ENCODE peak calls at places on chromosomes 13 and 19, in four cellular contexts. One of them, this sample, is unnamed.

GRCh38 chr19:31351212-31352193 is 2.3 kb upstream of the TSHZ3 start:
- DNase-seq in stimulated activated CD8-positive, alpha-beta memory T cell treated with anti-CD3 and anti-CD28 coated beads, Interleukin-4, amount 100 ng/mL, for 1 hour: no peak
- DNase-seq in foreskin fibroblast: peak; percentile 55
- DNase-seq in left cardiac atrium: peak; percentile 44
- DNase-seq in this sample: peak; percentile 48

GRCh38 chr19:1672038-1672768 is 19.8 kb upstream of the TCF3 start:
- DNase-seq in stimulated activated CD8-positive, alpha-beta memory T cell treated with anti-CD3 and anti-CD28 coated beads, Interleukin-4, amount 100 ng/mL, for 1 hour: peak; percentile 23
- DNase-seq in foreskin fibroblast: peak; percentile 48
- DNase-seq in left cardiac atrium: peak; percentile 46
- DNase-seq in this sample: no peak

GRCh38 chr13:76775031-76775740 is 111.0 kb downstream of the KCTD12 start:
- DNase-seq in stimulated activated CD8-positive, alpha-beta memory T cell treated with anti-CD3 and anti-CD28 coated beads, Interleukin-4, amount 100 ng/mL, for 1 hour: no peak
- DNase-seq in foreskin fibroblast: no peak
- DNase-seq in left cardiac atrium: no peak
- DNase-seq in this sample: no peak

GRCh38 chr19:10431943-10432735 is 11.8 kb downstream of the PDE4A start:
- DNase-seq in stimulated activated CD8-positive, alpha-beta memory T cell treated with anti-CD3 and anti-CD28 coated beads, Interleukin-4, amount 100 ng/mL, for 1 hour: no peak
- DNase-seq in foreskin fibroblast: peak; percentile 45
- DNase-seq in left cardiac atrium: peak; percentile 73
- DNase-seq in this sample: no peak

GRCh38 chr19:48176226-48176625 is 5.7 kb downstream of the ZSWIM9 start:
- DNase-seq in stimulated activated CD8-positive, alpha-beta memory T cell treated with anti-CD3 and anti-CD28 coated beads, Interleukin-4, amount 100 ng/mL, for 1 hour: no peak
- DNase-seq in foreskin fibroblast: no peak
- DNase-seq in left cardiac atrium: no peak
- DNase-seq in this sample: no peak

GRCh38 chr13:110540871-110541525 is 20.5 kb downstream of the RAB20 start:
- DNase-seq in stimulated activated CD8-positive, alpha-beta memory T cell treated with anti-CD3 and anti-CD28 coated beads, Interleukin-4, amount 100 ng/mL, for 1 hour: no peak
- DNase-seq in foreskin fibroblast: no peak
- DNase-seq in left cardiac atrium: no peak
- DNase-seq in this sample: no peak

GRCh38 chr19:42255766-42256750 is 1.1 kb upstream of the ERF start:
- DNase-seq in stimulated activated CD8-positive, alpha-beta memory T cell treated with anti-CD3 and anti-CD28 coated beads, Interleukin-4, amount 100 ng/mL, for 1 hour: no peak
- DNase-seq in foreskin fibroblast: no peak
- DNase-seq in left cardiac atrium: peak; percentile 71
- DNase-seq in this sample: peak; percentile 62

GRCh38 chr13:43766766-43767165 is 20.0 kb downstream of the ENOX1 start:
- DNase-seq in stimulated activated CD8-positive, alpha-beta memory T cell treated with anti-CD3 and anti-CD28 coated beads, Interleukin-4, amount 100 ng/mL, for 1 hour: no peak
- DNase-seq in foreskin fibroblast: no peak
- DNase-seq in left cardiac atrium: peak; percentile 39
- DNase-seq in this sample: no peak

GRCh38 chr13:91659583-91660415 is 261.4 kb downstream of the GPC5 start:
- DNase-seq in stimulated activated CD8-positive, alpha-beta memory T cell treated with anti-CD3 and anti-CD28 coated beads, Interleukin-4, amount 100 ng/mL, for 1 hour: no peak
- DNase-seq in foreskin fibroblast: no peak
- DNase-seq in left cardiac atrium: no peak
- DNase-seq in this sample: no peak

GRCh38 chr13:112980441-112980840 is 11.4 kb downstream of the MCF2L start:
- DNase-seq in stimulated activated CD8-positive, alpha-beta memory T cell treated with anti-CD3 and anti-CD28 coated beads, Interleukin-4, amount 100 ng/mL, for 1 hour: no peak
- DNase-seq in foreskin fibroblast: no peak
- DNase-seq in left cardiac atrium: no peak
- DNase-seq in this sample: no peak

GRCh38 chr19:6501740-6502648 is at the start of gene TUBB4A:
- DNase-seq in stimulated activated CD8-positive, alpha-beta memory T cell treated with anti-CD3 and anti-CD28 coated beads, Interleukin-4, amount 100 ng/mL, for 1 hour: no peak
- DNase-seq in foreskin fibroblast: no peak
- DNase-seq in left cardiac atrium: no peak
- DNase-seq in this sample: no peak

GRCh38 chr13:102948006-102948405 is 102.2 kb downstream of the ERCC5 start:
- DNase-seq in stimulated activated CD8-positive, alpha-beta memory T cell treated with anti-CD3 and anti-CD28 coated beads, Interleukin-4, amount 100 ng/mL, for 1 hour: no peak
- DNase-seq in foreskin fibroblast: no peak
- DNase-seq in left cardiac atrium: no peak
- DNase-seq in this sample: no peak

GRCh38 chr13:33870046-33870668 is 52.2 kb downstream of the RFC3 start:
- DNase-seq in stimulated activated CD8-positive, alpha-beta memory T cell treated with anti-CD3 and anti-CD28 coated beads, Interleukin-4, amount 100 ng/mL, for 1 hour: no peak
- DNase-seq in foreskin fibroblast: no peak
- DNase-seq in left cardiac atrium: no peak
- DNase-seq in this sample: no peak

GRCh38 chr19:13051581-13052165 is 51.0 kb downstream of the LYL1 start:
- DNase-seq in stimulated activated CD8-positive, alpha-beta memory T cell treated with anti-CD3 and anti-CD28 coated beads, Interleukin-4, amount 100 ng/mL, for 1 hour: no peak
- DNase-seq in foreskin fibroblast: no peak
- DNase-seq in left cardiac atrium: no peak
- DNase-seq in this sample: peak; percentile 28

GRCh38 chr19:33954686-33955085 is 158.0 kb downstream of the KCTD15 start:
- DNase-seq in stimulated activated CD8-positive, alpha-beta memory T cell treated with anti-CD3 and anti-CD28 coated beads, Interleukin-4, amount 100 ng/mL, for 1 hour: no peak
- DNase-seq in foreskin fibroblast: no peak
- DNase-seq in left cardiac atrium: no peak
- DNase-seq in this sample: no peak

GRCh38 chr13:100887729-100888151 is 213.1 kb upstream of the TMTC4 start:
- DNase-seq in stimulated activated CD8-positive, alpha-beta memory T cell treated with anti-CD3 and anti-CD28 coated beads, Interleukin-4, amount 100 ng/mL, for 1 hour: no peak
- DNase-seq in foreskin fibroblast: peak; percentile 93
- DNase-seq in left cardiac atrium: no peak
- DNase-seq in this sample: peak; percentile 74

GRCh38 chr19:27674701-27675100 is 1538.2 kb downstream of the UQCRFS1 start:
- DNase-seq in stimulated activated CD8-positive, alpha-beta memory T cell treated with anti-CD3 and anti-CD28 coated beads, Interleukin-4, amount 100 ng/mL, for 1 hour: no peak
- DNase-seq in foreskin fibroblast: no peak
- DNase-seq in left cardiac atrium: no peak
- DNase-seq in this sample: no peak

GRCh38 chr13:21619633-21620220 is 15.8 kb upstream of the MICU2 start:
- DNase-seq in stimulated activated CD8-positive, alpha-beta memory T cell treated with anti-CD3 and anti-CD28 coated beads, Interleukin-4, amount 100 ng/mL, for 1 hour: no peak
- DNase-seq in foreskin fibroblast: no peak
- DNase-seq in left cardiac atrium: no peak
- DNase-seq in this sample: no peak

GRCh38 chr13:90485441-90485840 is 862.0 kb upstream of the MIR17HG start:
- DNase-seq in stimulated activated CD8-positive, alpha-beta memory T cell treated with anti-CD3 and anti-CD28 coated beads, Interleukin-4, amount 100 ng/mL, for 1 hour: no peak
- DNase-seq in foreskin fibroblast: peak; percentile 76
- DNase-seq in left cardiac atrium: no peak
- DNase-seq in this sample: no peak

GRCh38 chr19:932647-933552 is 7.1 kb downstream of the ARID3A start:
- DNase-seq in stimulated activated CD8-positive, alpha-beta memory T cell treated with anti-CD3 and anti-CD28 coated beads, Interleukin-4, amount 100 ng/mL, for 1 hour: no peak
- DNase-seq in foreskin fibroblast: peak; percentile 97
- DNase-seq in left cardiac atrium: peak; percentile 79
- DNase-seq in this sample: peak; percentile 99

GRCh38 chr19:33813391-33814101 is 16.9 kb downstream of the KCTD15 start:
- DNase-seq in stimulated activated CD8-positive, alpha-beta memory T cell treated with anti-CD3 and anti-CD28 coated beads, Interleukin-4, amount 100 ng/mL, for 1 hour: no peak
- DNase-seq in foreskin fibroblast: no peak
- DNase-seq in left cardiac atrium: no peak
- DNase-seq in this sample: no peak

GRCh38 chr19:16384688-16385087 is 60.1 kb downstream of the KLF2 start:
- DNase-seq in stimulated activated CD8-positive, alpha-beta memory T cell treated with anti-CD3 and anti-CD28 coated beads, Interleukin-4, amount 100 ng/mL, for 1 hour: no peak
- DNase-seq in foreskin fibroblast: no peak
- DNase-seq in left cardiac atrium: no peak
- DNase-seq in this sample: no peak

GRCh38 chr13:35891486-35891885 is 239.7 kb downstream of the DCLK1 start:
- DNase-seq in stimulated activated CD8-positive, alpha-beta memory T cell treated with anti-CD3 and anti-CD28 coated beads, Interleukin-4, amount 100 ng/mL, for 1 hour: no peak
- DNase-seq in foreskin fibroblast: no peak
- DNase-seq in left cardiac atrium: no peak
- DNase-seq in this sample: no peak

GRCh38 chr19:51691122-51692064 is 1.7 kb upstream of the SPACA6 start:
- DNase-seq in stimulated activated CD8-positive, alpha-beta memory T cell treated with anti-CD3 and anti-CD28 coated beads, Interleukin-4, amount 100 ng/mL, for 1 hour: no peak
- DNase-seq in foreskin fibroblast: no peak
- DNase-seq in left cardiac atrium: no peak
- DNase-seq in this sample: no peak

GRCh38 chr19:19064811-19065745 is 1.3 kb downstream of the SLC25A42 start:
- DNase-seq in stimulated activated CD8-positive, alpha-beta memory T cell treated with anti-CD3 and anti-CD28 coated beads, Interleukin-4, amount 100 ng/mL, for 1 hour: no peak
- DNase-seq in foreskin fibroblast: no peak
- DNase-seq in left cardiac atrium: no peak
- DNase-seq in this sample: no peak

GRCh38 chr13:74765955-74766354 is 631.8 kb upstream of the KLF12 start:
- DNase-seq in stimulated activated CD8-positive, alpha-beta memory T cell treated with anti-CD3 and anti-CD28 coated beads, Interleukin-4, amount 100 ng/mL, for 1 hour: no peak
- DNase-seq in foreskin fibroblast: no peak
- DNase-seq in left cardiac atrium: no peak
- DNase-seq in this sample: no peak

GRCh38 chr19:46288896-46289588 is 7.8 kb upstream of the HIF3A start:
- DNase-seq in stimulated activated CD8-positive, alpha-beta memory T cell treated with anti-CD3 and anti-CD28 coated beads, Interleukin-4, amount 100 ng/mL, for 1 hour: no peak
- DNase-seq in foreskin fibroblast: peak; percentile 97
- DNase-seq in left cardiac atrium: peak; percentile 42
- DNase-seq in this sample: no peak

GRCh38 chr13:98279473-98280175 is 102.6 kb upstream of the RNF113B start:
- DNase-seq in stimulated activated CD8-positive, alpha-beta memory T cell treated with anti-CD3 and anti-CD28 coated beads, Interleukin-4, amount 100 ng/mL, for 1 hour: no peak
- DNase-seq in foreskin fibroblast: no peak
- DNase-seq in left cardiac atrium: no peak
- DNase-seq in this sample: no peak

GRCh38 chr19:42143341-42144234 is 11.3 kb upstream of the POU2F2 start:
- DNase-seq in stimulated activated CD8-positive, alpha-beta memory T cell treated with anti-CD3 and anti-CD28 coated beads, Interleukin-4, amount 100 ng/mL, for 1 hour: no peak
- DNase-seq in foreskin fibroblast: no peak
- DNase-seq in left cardiac atrium: no peak
- DNase-seq in this sample: no peak

GRCh38 chr19:17282488-17283256 is 971 bp downstream of the ANKLE1 start:
- DNase-seq in stimulated activated CD8-positive, alpha-beta memory T cell treated with anti-CD3 and anti-CD28 coated beads, Interleukin-4, amount 100 ng/mL, for 1 hour: peak; percentile 47
- DNase-seq in foreskin fibroblast: peak; percentile 66
- DNase-seq in left cardiac atrium: peak; percentile 85
- DNase-seq in this sample: peak; percentile 91

GRCh38 chr19:47230122-47230920 is 678 bp downstream of the BBC3 start:
- DNase-seq in stimulated activated CD8-positive, alpha-beta memory T cell treated with anti-CD3 and anti-CD28 coated beads, Interleukin-4, amount 100 ng/mL, for 1 hour: no peak
- DNase-seq in foreskin fibroblast: no peak
- DNase-seq in left cardiac atrium: peak; percentile 72
- DNase-seq in this sample: no peak

GRCh38 chr19:58395220-58395978 is at the start of gene RNF225:
- DNase-seq in stimulated activated CD8-positive, alpha-beta memory T cell treated with anti-CD3 and anti-CD28 coated beads, Interleukin-4, amount 100 ng/mL, for 1 hour: no peak
- DNase-seq in foreskin fibroblast: no peak
- DNase-seq in left cardiac atrium: no peak
- DNase-seq in this sample: peak; percentile 83

GRCh38 chr19:8578642-8579265 is 1.5 kb upstream of the MYO1F start:
- DNase-seq in stimulated activated CD8-positive, alpha-beta memory T cell treated with anti-CD3 and anti-CD28 coated beads, Interleukin-4, amount 100 ng/mL, for 1 hour: peak; percentile 82
- DNase-seq in foreskin fibroblast: no peak
- DNase-seq in left cardiac atrium: peak; percentile 77
- DNase-seq in this sample: peak; percentile 85

GRCh38 chr13:43528992-43529391 is 257.8 kb downstream of the ENOX1 start:
- DNase-seq in stimulated activated CD8-positive, alpha-beta memory T cell treated with anti-CD3 and anti-CD28 coated beads, Interleukin-4, amount 100 ng/mL, for 1 hour: no peak
- DNase-seq in foreskin fibroblast: no peak
- DNase-seq in left cardiac atrium: no peak
- DNase-seq in this sample: peak; percentile 10

GRCh38 chr19:35352448-35353304 is 5.0 kb downstream of the FFAR1 start:
- DNase-seq in stimulated activated CD8-positive, alpha-beta memory T cell treated with anti-CD3 and anti-CD28 coated beads, Interleukin-4, amount 100 ng/mL, for 1 hour: peak; percentile 38
- DNase-seq in foreskin fibroblast: peak; percentile 71
- DNase-seq in left cardiac atrium: peak; percentile 71
- DNase-seq in this sample: peak; percentile 89

This sample was measured in trophoblast cell.